ENCODE peak calls at places on chromosomes 5 and 9, in six cellular contexts. L is activated gamma-delta T cell treated with anti-CD3 and anti-CD28 coated beads, Interleukin-2, amount 50 U/mL, for 16 hours; A is IMR-90; O is frontal cortex; P is NCI-H524; S is stimulated activated CD8-positive, alpha-beta memory T cell treated with anti-CD3 and anti-CD28 coated beads, Interleukin-7, amount 100 ng/mL, for 4 hours. W is an unnamed sample.

GRCh38 chr9:92001244-92001643 is 51.2 kb upstream of the ROR2 start:
- DNase-seq in L (no peak), A (peak; percentile 37), O (no peak), P (no peak), S (no peak), W (no peak)

GRCh38 chr9:68654075-68654474 is 51.0 kb upstream of the PIP5K1B start:
- DNase-seq in L (no peak), A (no peak), O (no peak), P (no peak), S (no peak), W (no peak)

GRCh38 chr9:137268538-137269201 is 8.9 kb upstream of the TOR4A start:
- DNase-seq in L (no peak), A (no peak), O (no peak), P (no peak), S (no peak), W (no peak)

GRCh38 chr5:95940758-95941682 is 20.6 kb downstream of the ELL2 start:
- DNase-seq in L (no peak), A (no peak), O (no peak), P (no peak), S (no peak), W (no peak)

GRCh38 chr5:76709762-76710161 is 6.2 kb upstream of the F2R start:
- DNase-seq in L (no peak), A (peak; percentile 64), O (no peak), P (no peak), S (no peak), W (no peak)

GRCh38 chr9:133421615-133422542 is at the start of gene ADAMTS13:
- DNase-seq in L (no peak), A (peak; percentile 15), O (no peak), P (no peak), S (peak; percentile 2), W (no peak)

GRCh38 chr5:132971483-132972435 is 8.3 kb upstream of the AFF4 start:
- DNase-seq in L (no peak), A (peak; percentile 21), O (no peak), P (no peak), S (no peak), W (no peak)

GRCh38 chr5:175460126-175460525 is 16.1 kb upstream of the DRD1 start:
- DNase-seq in L (no peak), A (peak; percentile 33), O (no peak), P (peak; percentile 46), S (no peak), W (no peak)

GRCh38 chr9:137023157-137023556 is 4.9 kb downstream of the ABCA2 start:
- DNase-seq in L (no peak), A (no peak), O (no peak), P (no peak), S (no peak), W (no peak)

GRCh38 chr9:89149726-89150125 is 28.9 kb downstream of the SHC3 start:
- DNase-seq in L (no peak), A (peak; percentile 82), O (no peak), P (no peak), S (no peak), W (no peak)

GRCh38 chr5:132487841-132488555 is 2.6 kb downstream of the IRF1 start:
- DNase-seq in L (no peak), A (no peak), O (no peak), P (no peak), S (no peak), W (no peak)

GRCh38 chr5:55480781-55481180 is 54.0 kb downstream of the PLPP1 start:
- DNase-seq in L (no peak), A (peak; percentile 79), O (no peak), P (no peak), S (no peak), W (no peak)

GRCh38 chr5:138978085-138978484 is 103.0 kb upstream of the LRRTM2 start:
- DNase-seq in L (no peak), A (peak; percentile 42), O (no peak), P (no peak), S (no peak), W (no peak)

GRCh38 chr9:79623799-79624721 is 52.3 kb downstream of the TLE4 start:
- DNase-seq in L (peak; percentile 28), A (no peak), O (peak; percentile 18), P (no peak), S (peak; percentile 44), W (no peak)

GRCh38 chr5:112472614-112473013 is 53.5 kb upstream of the EPB41L4A start:
- DNase-seq in L (no peak), A (no peak), O (no peak), P (no peak), S (no peak), W (no peak)

GRCh38 chr5:181100121-181101015 is 30.6 kb downstream of the OR2V1 start:
- DNase-seq in L (no peak), A (no peak), O (no peak), P (no peak), S (no peak), W (no peak)

GRCh38 chr5:107955321-107955720 is 284.6 kb upstream of the EFNA5 start:
- DNase-seq in L (no peak), A (no peak), O (no peak), P (no peak), S (no peak), W (no peak)

GRCh38 chr5:166324372-166324771 is 1967.1 kb upstream of the WWC1 start:
- DNase-seq in L (no peak), A (no peak), O (no peak), P (no peak), S (no peak), W (no peak)

GRCh38 chr5:152634596-152634995 is 229.5 kb upstream of the NMUR2 start:
- DNase-seq in L (no peak), A (no peak), O (no peak), P (peak; percentile 88), S (no peak), W (peak; percentile 32)

GRCh38 chr5:18281947-18282557 is 647.8 kb downstream of the TAF11L14 start:
- DNase-seq in L (no peak), A (peak; percentile 62), O (peak; percentile 30), P (peak; percentile 86), S (no peak), W (peak; percentile 91)

GRCh38 chr5:175444060-175444904 is at the start of gene DRD1:
- DNase-seq in L (peak; percentile 21), A (peak; percentile 21), O (peak; percentile 81), P (peak; percentile 69), S (peak; percentile 3), W (no peak)

GRCh38 chr5:14595189-14595588 is 13.6 kb downstream of the OTULINL start:
- DNase-seq in L (peak; percentile 12), A (no peak), O (no peak), P (no peak), S (no peak), W (no peak)

GRCh38 chr5:157793298-157793791 is 49.8 kb downstream of the LSM11 start:
- DNase-seq in L (no peak), A (no peak), O (no peak), P (no peak), S (no peak), W (no peak)

GRCh38 chr5:137693951-137694721 is 41.8 kb downstream of the KLHL3 start:
- DNase-seq in L (no peak), A (no peak), O (no peak), P (no peak), S (no peak), W (no peak)

GRCh38 chr9:85741875-85742629 is at the start of gene AGTPBP1:
- DNase-seq in L (peak; percentile 95), A (peak; percentile 87), O (peak; percentile 91), P (peak; percentile 81), S (peak; percentile 86), W (peak; percentile 59)

GRCh38 chr5:96714951-96715451 is 52.8 kb downstream of the CAST start:
- DNase-seq in L (no peak), A (peak; percentile 91), O (no peak), P (no peak), S (peak; percentile 36), W (no peak)

GRCh38 chr9:105206821-105207699 is 37.4 kb upstream of the SLC44A1 start:
- DNase-seq in L (no peak), A (peak; percentile 50), O (no peak), P (no peak), S (no peak), W (no peak)

GRCh38 chr5:172004824-172005237 is 1.6 kb downstream of the FBXW11 start:
- DNase-seq in L (no peak), A (no peak), O (no peak), P (no peak), S (no peak), W (no peak)

GRCh38 chr9:82404484-82405280 is 416.1 kb downstream of the SPATA31D1 start:
- DNase-seq in L (no peak), A (peak; percentile 64), O (no peak), P (no peak), S (no peak), W (no peak)

GRCh38 chr5:159331099-159331973 is 1.0 kb upstream of the IL12B start:
- DNase-seq in L (peak; percentile 62), A (peak; percentile 19), O (peak; percentile 61), P (peak; percentile 35), S (peak; percentile 53), W (no peak)

GRCh38 chr5:169538935-169539334 is 44.6 kb upstream of the SPDL1 start:
- DNase-seq in L (no peak), A (no peak), O (no peak), P (no peak), S (no peak), W (no peak)

GRCh38 chr9:107487521-107488399 is 1.8 kb downstream of the KLF4 start:
- DNase-seq in L (no peak), A (no peak), O (no peak), P (peak; percentile 75), S (no peak), W (no peak)

GRCh38 chr5:100690036-100690560 is 154.9 kb downstream of the FAM174A start:
- DNase-seq in L (no peak), A (peak; percentile 10), O (no peak), P (no peak), S (no peak), W (no peak)

GRCh38 chr9:73137286-73137899 is 14.3 kb upstream of the ANXA1 start:
- DNase-seq in L (no peak), A (no peak), O (no peak), P (no peak), S (no peak), W (no peak)

GRCh38 chr5:134466241-134467069 is 54.8 kb upstream of the CDKN2AIPNL start:
- DNase-seq in L (peak; percentile 10), A (peak; percentile 55), O (peak; percentile 76), P (peak; percentile 76), S (no peak), W (no peak)

GRCh38 chr5:69217154-69217731 is 17.4 kb upstream of the CDK7 start:
- DNase-seq in L (no peak), A (no peak), O (peak; percentile 99), P (no peak), S (peak; percentile 88), W (no peak)

GRCh38 chr5:179601871-179602625 is 21.4 kb downstream of the HNRNPH1 start:
- DNase-seq in L (no peak), A (no peak), O (no peak), P (no peak), S (no peak), W (no peak)

GRCh38 chr9:110926828-110927227 is 111.4 kb downstream of the LPAR1 start:
- DNase-seq in L (no peak), A (no peak), O (no peak), P (no peak), S (no peak), W (no peak)

W was measured in NCI-H2081 treated with DMSO at 0.1 percent for 48 hours.